ENCODE peak calls at places on chromosomes 2 and 18, in six cellular contexts. W is AG09309, Q is foreskin fibroblast, Z is tibial nerve, J is B cell, P is heart left ventricle. I is an unnamed sample.

GRCh38 chr2:55961318-55961911 is 37.8 kb upstream of the EFEMP1 start:
- DNase-seq in W (peak), Q (peak), Z (no peak), J (no peak), P (no peak), I (no peak)

GRCh38 chr2:55361465-55362189 is 58.0 kb downstream of the CCDC88A start:
- DNase-seq in W (no peak), Q (no peak), Z (no peak), J (no peak), P (no peak), I (no peak)

GRCh38 chr2:202780514-202781021 is 91.0 kb downstream of the ICA1L start:
- DNase-seq in W (no peak), Q (peak), Z (no peak), J (no peak), P (no peak), I (no peak)

GRCh38 chr2:240351826-240352426 is 83.5 kb upstream of the GPC1 start:
- DNase-seq in W (no peak), Q (no peak), Z (no peak), J (no peak), P (peak), I (no peak)

GRCh38 chr2:143841935-143842334 is 678.0 kb downstream of the ZEB2 start:
- DNase-seq in W (no peak), Q (no peak), Z (no peak), J (no peak), P (no peak), I (no peak)

GRCh38 chr2:226888378-226888915 is 52.6 kb downstream of the RHBDD1 start:
- DNase-seq in W (no peak), Q (no peak), Z (no peak), J (no peak), P (no peak), I (no peak)

GRCh38 chr2:156327835-156328401 is 4.6 kb downstream of the NR4A2 start:
- DNase-seq in W (no peak), Q (no peak), Z (no peak), J (no peak), P (no peak), I (no peak)

GRCh38 chr18:55462652-55463051 is 125.3 kb downstream of the TCF4 start:
- DNase-seq in W (no peak), Q (no peak), Z (no peak), J (no peak), P (no peak), I (no peak)

GRCh38 chr2:11738589-11739436 is 7.6 kb upstream of the LPIN1 start:
- DNase-seq in W (peak), Q (peak), Z (peak), J (no peak), P (peak), I (peak)

GRCh38 chr18:31243740-31244512 is 74.0 kb upstream of the DSG1 start:
- DNase-seq in W (no peak), Q (no peak), Z (no peak), J (no peak), P (no peak), I (no peak)

GRCh38 chr18:31245820-31246219 is 72.1 kb upstream of the DSG1 start:
- DNase-seq in W (no peak), Q (no peak), Z (no peak), J (no peak), P (no peak), I (no peak)

GRCh38 chr18:31241425-31241824 is 76.5 kb upstream of the DSG1 start:
- DNase-seq in W (no peak), Q (no peak), Z (no peak), J (no peak), P (no peak), I (no peak)

GRCh38 chr18:31244737-31245432 is 73.1 kb upstream of the DSG1 start:
- DNase-seq in W (no peak), Q (no peak), Z (no peak), J (no peak), P (no peak), I (no peak)

GRCh38 chr18:31241900-31242409 is 76.0 kb upstream of the DSG1 start:
- DNase-seq in W (no peak), Q (no peak), Z (no peak), J (no peak), P (no peak), I (no peak)
- TF ChIP-seq CTCF in W (no peak), Q (no peak), Z (no peak), J (no peak), P (peak), I (no peak)

GRCh38 chr2:8028981-8029380 is 652.9 kb upstream of the ID2 start:
- DNase-seq in W (no peak), Q (no peak), Z (no peak), J (no peak), P (no peak), I (no peak)
- TF ChIP-seq CTCF in W (no peak), Q (no peak), Z (no peak), J (no peak), P (no peak), I (no peak)

DNA sequence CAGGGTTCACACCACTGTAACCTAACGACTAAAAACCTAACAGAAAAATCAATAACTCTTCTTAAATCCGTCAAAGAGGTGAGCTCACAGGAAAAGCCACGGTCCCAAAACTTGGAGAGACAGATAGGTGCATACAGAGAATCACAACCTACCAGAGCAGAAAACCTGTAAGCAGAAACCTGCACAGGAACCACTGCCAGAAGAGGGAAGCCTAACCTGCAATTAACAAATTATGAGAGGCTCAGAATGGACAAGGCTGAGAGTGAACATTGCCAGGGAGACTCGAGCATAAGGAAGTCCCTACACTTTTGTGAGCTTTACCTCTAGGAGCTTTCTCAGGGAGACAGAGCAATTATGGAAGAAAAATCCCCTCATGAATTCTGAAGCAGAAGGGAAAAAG is 156.2 kb upstream of the NETO1 start:
- DNase-seq in W (no peak), Q (no peak), Z (no peak), J (no peak), P (no peak), I (no peak)
- TF ChIP-seq CTCF in W (no peak), Q (no peak), Z (no peak), J (no peak), P (no peak), I (no peak)

GRCh38 chr2:219687882-219688559 is 60.6 kb downstream of the SLC4A3 start:
- DNase-seq in W (no peak), Q (no peak), Z (no peak), J (no peak), P (no peak), I (no peak)
- TF ChIP-seq CTCF in W (no peak), Q (no peak), Z (no peak), J (no peak), P (no peak), I (no peak)

GRCh38 chr2:79223539-79223938 is 64.0 kb upstream of the REG3A start:
- DNase-seq in W (no peak), Q (no peak), Z (no peak), J (no peak), P (no peak), I (no peak)

DNA sequence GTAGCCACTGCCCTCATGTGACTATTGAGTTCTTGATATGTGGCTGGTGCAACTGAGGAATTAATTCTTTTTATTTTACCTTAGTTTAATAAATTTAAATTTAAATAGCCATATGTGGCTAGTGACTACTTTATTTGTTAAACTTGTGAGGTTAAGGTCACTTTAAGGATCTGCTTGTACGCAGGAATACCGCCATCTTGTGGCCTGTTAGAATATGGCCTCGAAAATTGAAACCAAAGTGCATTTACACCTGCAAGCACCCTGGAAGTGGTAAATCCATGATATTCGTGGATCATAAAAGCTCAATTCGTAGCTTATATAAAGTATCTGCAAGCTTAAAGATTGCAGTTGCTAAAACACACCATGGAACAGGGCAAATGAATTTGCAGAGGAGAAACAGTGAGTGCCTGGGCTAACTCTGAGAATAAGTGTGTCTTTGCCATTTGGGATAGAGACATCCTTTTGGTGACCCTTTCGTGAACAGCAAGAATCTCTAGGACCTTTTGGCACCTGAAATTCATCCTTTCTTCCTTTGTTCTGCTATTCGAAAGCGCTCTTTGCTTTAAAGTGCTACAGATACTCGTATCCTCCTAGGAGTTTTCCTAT is 59.9 kb upstream of the REG3A start:
- DNase-seq in W (peak), Q (peak), Z (no peak), J (peak), P (no peak), I (no peak)
- TF ChIP-seq CTCF in W (peak), Q (peak), Z (peak), J (peak), P (peak), I (peak)

I was measured in AG09319.